ENCODE peak calls at places on chromosomes 5 and 9, in four cellular contexts. Y is ecto neural progenitor cell; C is trophoblast cell; N is stimulated activated CD8-positive, alpha-beta memory T cell treated with anti-CD3 and anti-CD28 coated beads, Interleukin-2, amount 100 ng/mL, for 1 hour. P is an unnamed sample.

GRCh38 chr5:15992918-15993317 is 186.7 kb downstream of the MARCHF11 start:
- DNase-seq in N (no peak), C (no peak), Y (no peak), P (peak)

GRCh38 chr5:67549263-67549551 is 352.6 kb upstream of the CD180 start:
- DNase-seq in Y (no peak), N (no peak), C (no peak), P (no peak)

GRCh38 chr5:24606974-24607373 is 37.8 kb downstream of the CDH10 start:
- DNase-seq in N (no peak), Y (no peak), C (no peak), P (no peak)

GRCh38 chr5:145130996-145131395 is 704.1 kb downstream of the PRELID2 start:
- DNase-seq in N (no peak), Y (no peak), C (no peak), P (no peak)

GRCh38 chr5:166710275-166710674 is 1581.2 kb upstream of the WWC1 start:
- DNase-seq in C (no peak), N (no peak), Y (no peak), P (no peak)

GRCh38 chr9:91298304-91298703 is 63.4 kb downstream of the AUH start:
- DNase-seq in N (no peak), C (peak), Y (no peak), P (no peak)

GRCh38 chr5:40689442-40689841 is 9.7 kb downstream of the PTGER4 start:
- DNase-seq in N (no peak), Y (no peak), C (peak), P (peak)

GRCh38 chr5:141501805-141502204 is 12.9 kb downstream of the PCDHGC5 start:
- DNase-seq in N (no peak), C (no peak), Y (no peak), P (no peak)

GRCh38 chr5:134006119-134006514 is 1.3 kb upstream of the VDAC1 start:
- DNase-seq in C (no peak), N (no peak), Y (no peak), P (no peak)

GRCh38 chr5:157072508-157072907 is 13.6 kb upstream of the HAVCR1 start:
- DNase-seq in N (no peak), C (no peak), Y (no peak), P (no peak)

P was measured in dermis blood vessel endothelial cell.